ENCODE peak calls at places on chromosomes 6 and 20, in four cellular contexts. K is MM.1S, W is nephron progenitor cell, R is endothelial cell. Z is an unnamed sample.

GRCh38 chr20:23659989-23660837 is 22.5 kb upstream of the CST3 start:
- DNase-seq in K (no peak), W (no peak), R (no peak), Z (no peak)

GRCh38 chr20:31861346-31862156 is 8.8 kb downstream of the DUSP15 start:
- DNase-seq in K (no peak), W (peak; percentile 91), R (peak; percentile 81), Z (peak; percentile 96)

GRCh38 chr20:61761453-61762207 is 304.1 kb downstream of the TAF4 start:
- DNase-seq in K (no peak), W (no peak), R (no peak), Z (no peak)

GRCh38 chr6:118335325-118335724 is 212.8 kb upstream of the PLN start:
- DNase-seq in K (no peak), W (no peak), R (no peak), Z (no peak)

GRCh38 chr6:159151266-159151855 is 17.8 kb upstream of the FNDC1 start:
- DNase-seq in K (peak; percentile 34), W (peak; percentile 65), R (peak; percentile 71), Z (peak; percentile 50)

GRCh38 chr6:26053929-26054658 is 33.1 kb upstream of the HFE start:
- DNase-seq in K (no peak), W (no peak), R (no peak), Z (no peak)

GRCh38 chr20:13458860-13459451 is 179.8 kb downstream of the TASP1 start:
- DNase-seq in K (peak; percentile 10), W (no peak), R (peak; percentile 22), Z (peak; percentile 58)

GRCh38 chr6:82588020-82588419 is 224.4 kb downstream of the TPBG start:
- DNase-seq in K (no peak), W (no peak), R (no peak), Z (no peak)

GRCh38 chr6:46888578-46888977 is 33.2 kb downstream of the ADGRF5 start:
- DNase-seq in K (no peak), W (no peak), R (no peak), Z (no peak)

GRCh38 chr6:136873733-136874132 is 48.4 kb upstream of the SLC35D3 start:
- DNase-seq in K (no peak), W (no peak), R (no peak), Z (no peak)

GRCh38 chr20:49937023-49937929 is 1.1 kb downstream of the RNF114 start:
- DNase-seq in K (peak; percentile 10), W (no peak), R (no peak), Z (no peak)